ENCODE peak calls at places on chromosomes 3 and 15, in five cellular contexts. G is MM.1S, P is endothelial cell of umbilical vein, I is epithelial cell of esophagus, F is foreskin fibroblast. U is an unnamed sample.

GRCh38 chr3:53223025-53223424 is 32.8 kb downstream of the TKT start:
- DNase-seq in G (no peak), P (no peak), I (no peak), F (no peak), U (no peak)

GRCh38 chr15:60912984-60913697 is 316.0 kb downstream of the RORA start:
- DNase-seq in G (no peak), P (peak; percentile 20), I (peak; percentile 7), F (no peak), U (no peak)

GRCh38 chr3:124858275-124858674 is 28.9 kb downstream of the ITGB5 start:
- DNase-seq in G (no peak), P (peak; percentile 43), I (no peak), F (no peak), U (peak; percentile 61)

GRCh38 chr3:40290396-40290795 is 19.1 kb upstream of the EIF1B start:
- DNase-seq in G (no peak), P (no peak), I (no peak), F (no peak), U (no peak)

GRCh38 chr3:137792633-137793271 is 28.6 kb downstream of the SOX14 start:
- DNase-seq in G (peak; percentile 66), P (no peak), I (peak; percentile 12), F (peak; percentile 12), U (no peak)

GRCh38 chr3:57556459-57557087 is 499 bp downstream of the PDE12 start:
- DNase-seq in G (peak; percentile 13), P (no peak), I (peak; percentile 40), F (peak; percentile 51), U (no peak)

GRCh38 chr3:97815149-97815917 is 6.5 kb upstream of the CRYBG3 start:
- DNase-seq in G (peak; percentile 41), P (no peak), I (peak; percentile 62), F (no peak), U (no peak)

GRCh38 chr15:40314723-40315276 is 7.1 kb upstream of the PLCB2 start:
- DNase-seq in G (no peak), P (peak; percentile 72), I (peak; percentile 58), F (peak; percentile 83), U (no peak)

GRCh38 chr15:52334491-52335160 is 39.0 kb upstream of the MYO5C start:
- DNase-seq in G (no peak), P (no peak), I (peak; percentile 91), F (peak; percentile 26), U (no peak)

GRCh38 chr3:102181202-102181920 is 253.5 kb upstream of the ZPLD1 start:
- DNase-seq in G (no peak), P (peak; percentile 86), I (no peak), F (peak; percentile 79), U (peak; percentile 89)

GRCh38 chr15:25056484-25057429 is 102.0 kb downstream of the SNRPN start:
- DNase-seq in G (no peak), P (no peak), I (no peak), F (no peak), U (no peak)
- TF ChIP-seq CTCF in G (no peak), P (no peak), I (peak; percentile 3), F (no peak), U (no peak)

GRCh38 chr3:106913966-106914365 is 463.3 kb upstream of the CCDC54 start:
- DNase-seq in G (no peak), P (no peak), I (no peak), F (no peak), U (no peak)
- H3K4me3 ChIP-seq in G (no peak overlapping the region), P (no peak overlapping the region), I (no peak overlapping the region), F (no peak overlapping the region), U (no peak overlapping the region)

GRCh38 chr3:16031434-16031833 is 143.0 kb upstream of the GALNT15 start:
- DNase-seq in G (no peak), P (no peak), I (peak; percentile 46), F (no peak), U (no peak)
- TF ChIP-seq CTCF in G (no peak), P (no peak), I (no peak), F (no peak), U (no peak)

GRCh38 chr15:77543159-77543882 is 89.4 kb downstream of the LINGO1 start:
- DNase-seq in G (peak; percentile 84), P (peak; percentile 80), I (peak; percentile 84), F (peak; percentile 94), U (peak; percentile 71)
- H3K4me3 ChIP-seq in G (peak overlapping the region; percentile 62), P (peak overlapping the region; percentile 24), I (peak overlapping the region; percentile 52), F (peak overlapping the region; percentile 43), U (peak overlapping the region; percentile 34)

GRCh38 chr3:142929109-142929508 is 34.4 kb downstream of the PAQR9 start:
- DNase-seq in G (peak; percentile 81), P (peak; percentile 21), I (peak; percentile 83), F (peak; percentile 29), U (no peak)
- TF ChIP-seq CTCF in G (peak; percentile 78), P (peak; percentile 37), I (peak; percentile 71), F (peak; percentile 55), U (peak; percentile 45)

DNA sequence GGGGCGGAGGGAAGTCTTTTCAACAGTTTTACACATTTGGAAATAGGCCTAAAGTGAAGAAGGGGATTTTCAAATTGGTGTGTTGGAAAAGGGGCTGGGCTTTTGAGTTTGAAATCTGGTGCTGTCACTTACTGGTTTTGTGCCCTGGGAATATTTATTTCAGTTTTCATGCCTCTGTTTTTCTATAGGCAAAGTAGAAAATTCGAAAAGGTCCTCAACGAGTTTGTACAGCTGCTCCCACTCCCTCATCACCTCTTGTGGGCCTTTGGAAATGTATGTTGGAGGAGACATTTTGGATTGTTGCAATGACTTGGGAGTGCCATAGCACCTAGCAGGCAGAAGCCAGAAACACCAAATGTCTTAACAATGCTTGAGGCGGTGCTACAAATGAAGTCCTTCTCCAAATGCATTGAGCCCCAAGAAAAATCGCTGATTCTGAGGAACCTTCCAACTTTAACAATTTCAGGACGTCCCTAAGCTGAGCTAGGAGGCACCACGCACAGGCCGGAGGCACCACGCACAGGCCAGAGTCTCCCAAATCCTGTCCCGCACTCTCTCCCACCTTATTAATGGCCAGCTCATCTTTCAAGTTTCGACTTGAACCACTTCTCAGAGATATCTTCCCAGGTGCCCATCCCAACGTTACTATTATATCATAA is 639 bp upstream of the POLR2M start:
- DNase-seq in G (no peak), P (no peak), I (no peak), F (no peak), U (no peak)
- H3K4me3 ChIP-seq in G (peak overlapping the region; percentile 89), P (peak overlapping the region; percentile 59), I (peak overlapping the region; percentile 69), F (peak overlapping the region; percentile 76), U (peak overlapping the region; percentile 94)

GRCh38 chr3:43071313-43071893 is 34.5 kb downstream of the POMGNT2 start:
- DNase-seq in G (no peak), P (no peak), I (no peak), F (no peak), U (no peak)
- TF ChIP-seq CTCF in G (peak; percentile 40), P (peak; percentile 46), I (peak; percentile 36), F (peak; percentile 28), U (peak; percentile 30)

DNA sequence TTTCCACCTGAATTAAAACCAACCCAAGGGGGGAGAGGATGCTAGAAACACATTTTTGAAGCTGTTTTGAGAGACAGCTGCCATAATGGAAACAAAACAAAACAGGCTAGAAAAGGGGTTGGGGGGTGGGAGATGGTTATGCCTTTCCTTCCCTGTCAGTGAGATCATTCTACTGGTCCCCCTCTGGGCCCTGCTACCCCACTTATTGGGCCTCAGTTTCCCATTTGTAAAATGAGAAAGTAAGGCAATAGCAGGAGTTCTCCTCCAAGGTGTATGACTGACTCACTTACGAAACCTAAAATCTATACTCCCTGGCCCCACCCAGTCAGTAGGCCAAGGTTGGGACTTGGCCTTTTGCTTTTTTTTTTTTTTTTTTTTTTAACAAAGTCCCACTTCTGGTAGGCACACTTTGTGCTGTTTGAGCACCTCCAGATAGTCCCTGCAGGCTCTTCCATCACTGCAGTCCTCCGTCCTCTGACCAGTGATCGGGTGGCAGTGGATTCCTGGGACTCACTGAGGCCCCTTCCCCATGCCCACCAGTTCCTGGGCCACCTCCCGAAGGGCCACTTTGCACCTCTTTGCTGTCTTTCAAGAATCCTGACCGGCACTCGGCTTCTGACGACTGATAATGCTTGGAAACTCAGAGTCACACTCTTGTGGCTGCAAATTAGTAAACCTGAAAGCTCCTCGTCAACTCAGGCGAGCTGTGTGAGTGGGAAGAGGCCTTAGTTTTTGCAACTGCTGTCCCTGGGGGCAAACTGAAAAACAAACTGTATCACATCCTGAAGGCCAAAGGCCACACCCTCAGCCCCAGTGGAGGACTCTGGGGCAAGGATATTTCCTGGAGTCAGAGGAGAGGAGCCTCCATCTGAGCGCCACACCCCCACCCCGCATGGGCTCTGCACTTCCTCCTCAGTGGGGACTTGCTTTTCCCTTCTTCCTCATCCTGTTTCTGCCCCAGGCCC is 6.7 kb upstream of the PSTPIP1 start:
- DNase-seq in G (no peak), P (no peak), I (no peak), F (no peak), U (no peak)
- H3K4me3 ChIP-seq in G (no peak overlapping the region), P (no peak overlapping the region), I (no peak overlapping the region), F (no peak overlapping the region), U (no peak overlapping the region)

U was measured in astrocyte of the cerebellum.